ENCODE peak calls at places on chromosome 11, in four cellular contexts. One of them, this sample, is unnamed. For H3K4me1, the result is how much of the 10 kb centered on the place peaks cover.

GRCh38 chr11:119533931-119534694 is 111.1 kb upstream of the THY1 start:
- DNase-seq in mesendoderm: peak
- DNase-seq in left lung: peak
- DNase-seq in thoracic aorta: no peak
- DNase-seq in this sample: no peak

GRCh38 chr11:2257023-2257700 is 13.2 kb downstream of the ASCL2 start:
- DNase-seq in mesendoderm: no peak
- DNase-seq in left lung: peak
- DNase-seq in thoracic aorta: no peak
- DNase-seq in this sample: peak

GRCh38 chr11:64256300-64256699 is 5.0 kb downstream of the PLCB3 start:
- DNase-seq in mesendoderm: no peak
- DNase-seq in left lung: peak
- DNase-seq in thoracic aorta: no peak
- DNase-seq in this sample: no peak

GRCh38 chr11:69156673-69157155 is 979 bp downstream of the SMIM38 start:
- DNase-seq in mesendoderm: no peak
- DNase-seq in left lung: no peak
- DNase-seq in thoracic aorta: no peak
- DNase-seq in this sample: no peak

GRCh38 chr11:68863553-68864265 is 22.0 kb upstream of the CPT1A start:
- DNase-seq in mesendoderm: no peak
- DNase-seq in left lung: no peak
- DNase-seq in thoracic aorta: no peak
- DNase-seq in this sample: no peak

GRCh38 chr11:86492370-86493030 is 117.8 kb downstream of the CCDC81 start:
- DNase-seq in mesendoderm: no peak
- DNase-seq in left lung: no peak
- DNase-seq in thoracic aorta: no peak
- DNase-seq in this sample: no peak

GRCh38 chr11:3186166-3186953 is 21.2 kb upstream of the OSBPL5 start:
- DNase-seq in mesendoderm: no peak
- DNase-seq in left lung: peak
- DNase-seq in thoracic aorta: no peak
- DNase-seq in this sample: no peak

GRCh38 chr11:88552377-88553029 is 215.0 kb upstream of the CTSC start:
- DNase-seq in mesendoderm: peak
- DNase-seq in left lung: peak
- DNase-seq in thoracic aorta: no peak
- DNase-seq in this sample: no peak

GRCh38 chr11:16191212-16191851 is 165.0 kb downstream of the SOX6 start:
- DNase-seq in mesendoderm: no peak
- DNase-seq in left lung: peak
- DNase-seq in thoracic aorta: no peak
- DNase-seq in this sample: no peak

GRCh38 chr11:122439911-122440782 is 215.4 kb upstream of the UBASH3B start:
- DNase-seq in mesendoderm: peak
- DNase-seq in left lung: no peak
- DNase-seq in thoracic aorta: no peak
- DNase-seq in this sample: no peak

GRCh38 chr11:64665381-64665780 is 57.6 kb downstream of the NRXN2 start:
- DNase-seq in mesendoderm: peak
- DNase-seq in left lung: no peak
- DNase-seq in thoracic aorta: no peak
- DNase-seq in this sample: no peak

GRCh38 chr11:13772223-13773046 is 104.0 kb downstream of the FAR1 start:
- DNase-seq in mesendoderm: peak
- DNase-seq in left lung: no peak
- DNase-seq in thoracic aorta: no peak
- DNase-seq in this sample: no peak

GRCh38 chr11:32109138-32109537 is 18.3 kb downstream of the RCN1 start:
- DNase-seq in mesendoderm: no peak
- DNase-seq in left lung: no peak
- DNase-seq in thoracic aorta: no peak
- DNase-seq in this sample: peak

GRCh38 chr11:121557348-121557747 is 104.6 kb upstream of the SORL1-AS1 start:
- DNase-seq in mesendoderm: no peak
- DNase-seq in left lung: no peak
- DNase-seq in thoracic aorta: no peak
- DNase-seq in this sample: no peak

GRCh38 chr11:64990222-64990918 is 6.4 kb downstream of the BATF2 start:
- DNase-seq in mesendoderm: no peak
- DNase-seq in left lung: peak
- DNase-seq in thoracic aorta: no peak
- DNase-seq in this sample: no peak

GRCh38 chr11:117099681-117100080 is 1.5 kb upstream of the SIK3 start:
- DNase-seq in mesendoderm: peak
- DNase-seq in left lung: no peak
- DNase-seq in thoracic aorta: no peak
- DNase-seq in this sample: no peak

GRCh38 chr11:72244317-72245231 is 598 bp upstream of the PHOX2A start:
- DNase-seq in mesendoderm: peak
- DNase-seq in left lung: no peak
- DNase-seq in thoracic aorta: no peak
- DNase-seq in this sample: no peak

GRCh38 chr11:10459029-10459970 is 4.2 kb downstream of the AMPD3 start:
- DNase-seq in mesendoderm: peak
- DNase-seq in left lung: no peak
- DNase-seq in thoracic aorta: no peak
- DNase-seq in this sample: peak

GRCh38 chr11:115910379-115910778 is 406.2 kb upstream of the CADM1 start:
- DNase-seq in mesendoderm: no peak
- DNase-seq in left lung: no peak
- DNase-seq in thoracic aorta: no peak
- DNase-seq in this sample: no peak

GRCh38 chr11:103279821-103280220 is 170.6 kb downstream of the DYNC2H1 start:
- DNase-seq in mesendoderm: no peak
- DNase-seq in left lung: no peak
- DNase-seq in thoracic aorta: no peak
- DNase-seq in this sample: no peak

GRCh38 chr11:35618497-35619029 is 303 bp downstream of the FJX1 start:
- DNase-seq in mesendoderm: no peak
- DNase-seq in left lung: peak
- DNase-seq in thoracic aorta: no peak
- DNase-seq in this sample: no peak

GRCh38 chr11:82465481-82465880 is 268.2 kb downstream of the FAM181B start:
- DNase-seq in mesendoderm: no peak
- DNase-seq in left lung: no peak
- DNase-seq in thoracic aorta: no peak
- DNase-seq in this sample: no peak

GRCh38 chr11:120123946-120124345 is 14.0 kb downstream of the TRIM29 start:
- DNase-seq in mesendoderm: no peak
- DNase-seq in left lung: peak
- DNase-seq in thoracic aorta: no peak
- DNase-seq in this sample: no peak

GRCh38 chr11:93411705-93412104 is 81.2 kb downstream of the DEUP1 start:
- DNase-seq in mesendoderm: no peak
- DNase-seq in left lung: no peak
- DNase-seq in thoracic aorta: no peak
- DNase-seq in this sample: no peak

GRCh38 chr11:44861829-44862545 is 88.7 kb downstream of the TP53I11 start:
- DNase-seq in mesendoderm: peak
- DNase-seq in left lung: no peak
- DNase-seq in thoracic aorta: peak
- DNase-seq in this sample: peak

GRCh38 chr11:113818426-113818825 is 38.8 kb downstream of the CLDN25 start:
- DNase-seq in mesendoderm: no peak
- DNase-seq in left lung: no peak
- DNase-seq in thoracic aorta: no peak
- DNase-seq in this sample: no peak

GRCh38 chr11:133955091-133955846 is 1.5 kb downstream of the IGSF9B start:
- DNase-seq in mesendoderm: peak
- DNase-seq in left lung: peak
- DNase-seq in thoracic aorta: peak
- DNase-seq in this sample: no peak

GRCh38 chr11:120040136-120040840 is 97.6 kb downstream of the TRIM29 start:
- DNase-seq in mesendoderm: peak
- DNase-seq in left lung: no peak
- DNase-seq in thoracic aorta: no peak
- DNase-seq in this sample: no peak

GRCh38 chr11:78038697-78039313 is 15.7 kb upstream of the KCTD14 start:
- DNase-seq in mesendoderm: no peak
- DNase-seq in left lung: no peak
- DNase-seq in thoracic aorta: no peak
- DNase-seq in this sample: no peak

GRCh38 chr11:103987631-103988594 is 48.5 kb upstream of the DDI1 start:
- DNase-seq in mesendoderm: no peak
- DNase-seq in left lung: no peak
- DNase-seq in thoracic aorta: no peak
- DNase-seq in this sample: no peak

GRCh38 chr11:134730596-134731538 is 318.8 kb upstream of the B3GAT1 start:
- DNase-seq in mesendoderm: peak
- DNase-seq in left lung: no peak
- DNase-seq in thoracic aorta: no peak
- DNase-seq in this sample: no peak

GRCh38 chr11:33567004-33567403 is 133.6 kb downstream of the C11orf91 start:
- DNase-seq in mesendoderm: no peak
- DNase-seq in left lung: no peak
- DNase-seq in thoracic aorta: no peak
- DNase-seq in this sample: no peak

GRCh38 chr11:122044086-122044485 is 71.9 kb downstream of the BLID start:
- DNase-seq in mesendoderm: no peak
- DNase-seq in left lung: no peak
- DNase-seq in thoracic aorta: no peak
- DNase-seq in this sample: no peak

GRCh38 chr11:69265911-69266510 is 27.9 kb upstream of the MYEOV start:
- DNase-seq in mesendoderm: no peak
- DNase-seq in left lung: no peak
- DNase-seq in thoracic aorta: no peak
- DNase-seq in this sample: no peak

GRCh38 chr11:10302744-10303557 is 1.9 kb upstream of the ADM start:
- DNase-seq in mesendoderm: peak
- DNase-seq in left lung: peak
- DNase-seq in thoracic aorta: peak
- DNase-seq in this sample: peak

GRCh38 chr11:76236092-76237026 is 30.1 kb upstream of the WNT11 start:
- DNase-seq in mesendoderm: peak
- DNase-seq in left lung: peak
- DNase-seq in thoracic aorta: peak
- DNase-seq in this sample: no peak

GRCh38 chr11:129625930-129626329 is 189.7 kb upstream of the TMEM45B start:
- DNase-seq in mesendoderm: no peak
- DNase-seq in left lung: no peak
- DNase-seq in thoracic aorta: no peak
- DNase-seq in this sample: no peak

GRCh38 chr11:129636926-129637325 is 178.7 kb upstream of the TMEM45B start:
- DNase-seq in mesendoderm: no peak
- DNase-seq in left lung: no peak
- DNase-seq in thoracic aorta: no peak
- DNase-seq in this sample: no peak

GRCh38 chr11:129631201-129631600 is 184.4 kb upstream of the TMEM45B start:
- DNase-seq in mesendoderm: no peak
- DNase-seq in left lung: no peak
- DNase-seq in thoracic aorta: no peak
- DNase-seq in this sample: no peak
- H3K27ac ChIP-seq in mesendoderm: no peak
- H3K27ac ChIP-seq in left lung: no peak
- H3K27ac ChIP-seq in thoracic aorta: no peak
- H3K27ac ChIP-seq in this sample: no peak

GRCh38 chr11:94793002-94793401 is 24.8 kb downstream of the AMOTL1 start:
- DNase-seq in mesendoderm: no peak
- DNase-seq in left lung: no peak
- DNase-seq in thoracic aorta: no peak
- DNase-seq in this sample: no peak

GRCh38 chr11:94793822-94794221 is 25.7 kb downstream of the AMOTL1 start:
- DNase-seq in mesendoderm: no peak
- DNase-seq in left lung: no peak
- DNase-seq in thoracic aorta: no peak
- DNase-seq in this sample: no peak

GRCh38 chr11:94791216-94791889 is 23.2 kb downstream of the AMOTL1 start:
- DNase-seq in mesendoderm: no peak
- DNase-seq in left lung: no peak
- DNase-seq in thoracic aorta: no peak
- DNase-seq in this sample: no peak

GRCh38 chr11:94790771-94791180 is 22.6 kb downstream of the AMOTL1 start:
- DNase-seq in mesendoderm: no peak
- DNase-seq in left lung: no peak
- DNase-seq in thoracic aorta: no peak
- DNase-seq in this sample: no peak

DNA sequence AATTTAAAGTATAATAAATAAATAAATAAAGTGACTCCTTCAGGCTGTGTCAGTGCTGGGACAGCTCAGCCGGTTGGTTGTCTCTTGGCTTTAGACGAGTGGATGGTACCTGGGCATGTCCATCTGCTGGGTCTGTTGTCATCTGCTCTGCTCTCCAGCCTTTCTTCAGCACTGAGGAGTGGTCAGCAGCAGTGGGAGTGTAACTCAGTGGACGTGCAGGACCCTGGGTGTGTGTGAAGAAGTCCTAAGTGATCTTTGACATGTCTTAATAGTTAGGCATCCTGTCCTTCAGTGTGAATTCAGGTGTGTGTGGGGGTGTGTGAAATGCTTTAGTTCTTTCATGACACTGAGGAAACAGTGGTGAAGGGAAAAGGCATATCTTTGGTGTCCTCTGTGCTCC is 24.3 kb downstream of the AMOTL1 start:
- DNase-seq in mesendoderm: no peak
- DNase-seq in left lung: no peak
- DNase-seq in thoracic aorta: no peak
- DNase-seq in this sample: no peak
- H3K4me1 ChIP-seq in mesendoderm: under half
- H3K4me1 ChIP-seq in left lung: under half
- H3K4me1 ChIP-seq in thoracic aorta: half or more
- H3K4me1 ChIP-seq in this sample: half or more

DNA sequence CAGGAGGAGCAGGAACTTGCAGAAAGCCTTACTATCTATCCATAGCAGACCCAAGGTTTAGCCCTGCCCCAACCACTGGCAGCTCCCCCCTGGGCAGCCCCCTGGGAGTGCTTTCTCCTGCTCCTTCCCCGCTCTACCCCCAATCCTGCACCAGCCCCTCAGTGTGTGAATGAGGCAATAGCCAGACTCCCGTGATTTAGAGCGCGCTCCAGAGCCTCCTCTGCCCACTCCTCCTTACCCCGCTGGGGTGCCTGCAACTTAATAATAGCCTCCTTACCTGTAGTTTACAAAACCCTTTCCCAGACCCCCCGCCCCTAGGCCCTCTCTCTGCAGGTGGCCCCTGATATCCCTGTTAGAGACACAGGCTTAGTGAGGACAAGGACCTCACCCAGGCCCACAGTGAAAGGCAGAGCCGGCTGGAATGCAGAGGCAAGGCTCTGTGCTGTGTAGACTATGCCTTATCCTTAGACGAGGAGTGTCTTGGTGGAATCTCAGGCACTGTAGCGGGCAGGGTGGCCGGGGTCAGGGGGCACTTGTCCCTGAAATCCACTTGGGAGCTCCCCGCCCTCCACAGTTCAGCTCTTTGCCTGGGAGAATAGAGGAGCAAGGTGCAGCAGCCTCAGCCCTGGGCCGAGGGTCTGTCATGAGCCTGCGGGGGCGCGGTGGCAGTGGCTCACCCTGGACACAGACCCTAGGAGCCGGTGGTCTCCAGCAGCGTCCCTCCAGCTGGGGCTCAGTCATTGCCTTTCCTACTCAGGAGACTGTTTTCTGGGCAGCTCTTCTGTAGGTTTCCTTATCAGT is 4.3 kb upstream of the CARNS1 start:
- DNase-seq in mesendoderm: no peak
- DNase-seq in left lung: no peak
- DNase-seq in thoracic aorta: no peak
- DNase-seq in this sample: no peak
- H3K4me3 ChIP-seq in mesendoderm: no peak
- H3K4me3 ChIP-seq in left lung: no peak
- H3K4me3 ChIP-seq in thoracic aorta: no peak
- H3K4me3 ChIP-seq in this sample: no peak

GRCh38 chr11:123561046-123561781 is 93.2 kb downstream of the SCN3B start:
- DNase-seq in mesendoderm: peak
- DNase-seq in left lung: no peak
- DNase-seq in thoracic aorta: no peak
- DNase-seq in this sample: no peak
- H3K27ac ChIP-seq in mesendoderm: no peak
- H3K27ac ChIP-seq in left lung: no peak
- H3K27ac ChIP-seq in thoracic aorta: no peak
- H3K27ac ChIP-seq in this sample: no peak